ENCODE peak calls at places on chromosomes 4 and X, in ten cellular contexts. V is fibroblast of mammary gland; I is cardiac muscle cell; U is right atrium auricular region; W is kidney epithelial cell; D is CD8-positive, alpha-beta T cell; E is HCT116; C is stomach; Y is colonic mucosa; M is coronary artery. A is an unnamed sample.

GRCh38 chr4:80171251-80171650 is 26.1 kb upstream of the PRDM8 start:
- DNase-seq in V (peak), I (peak), U (no peak), W (no peak), D (no peak), E (no peak), C (no peak), Y (no peak), M (no peak), A (no peak)

GRCh38 chr4:183906736-183907651 is 1.9 kb downstream of the STOX2 start:
- DNase-seq in V (no peak), I (peak), U (no peak), W (no peak), D (no peak), E (no peak), C (no peak), Y (no peak), M (no peak), A (no peak)

GRCh38 chr4:132071815-132072214 is 1077.3 kb upstream of the PCDH10 start:
- DNase-seq in V (peak), I (peak), U (no peak), W (no peak), D (no peak), E (no peak), C (no peak), Y (no peak), M (no peak), A (no peak)

GRCh38 chr4:113365377-113365776 is 315.9 kb downstream of the ANK2 start:
- DNase-seq in V (no peak), I (no peak), U (no peak), W (no peak), D (no peak), E (no peak), C (no peak), Y (no peak), M (no peak), A (no peak)

GRCh38 chrX:151825927-151826471 is 86.7 kb upstream of the MAGEA4 start:
- DNase-seq in V (peak), I (peak), U (peak), W (peak), D (no peak), E (no peak), C (no peak), Y (no peak), M (no peak), A (peak)

GRCh38 chr4:108693819-108694218 is 43.4 kb downstream of the OSTC start:
- DNase-seq in V (peak), I (peak), U (no peak), W (no peak), D (no peak), E (no peak), C (no peak), Y (no peak), M (no peak), A (no peak)

GRCh38 chr4:36399762-36400353 is 118.4 kb downstream of the DTHD1 start:
- DNase-seq in V (peak), I (peak), U (no peak), W (no peak), D (peak), E (no peak), C (no peak), Y (peak), M (no peak), A (peak)

GRCh38 chrX:143472334-143472938 is 44.8 kb downstream of the SPANXN3 start:
- DNase-seq in V (no peak), I (no peak), U (no peak), W (peak), D (no peak), E (no peak), C (no peak), Y (no peak), M (no peak), A (no peak)

GRCh38 chrX:133645977-133646750 is 230.9 kb upstream of the GPC4 start:
- DNase-seq in V (peak), I (peak), U (no peak), W (no peak), D (no peak), E (no peak), C (no peak), Y (no peak), M (no peak), A (no peak)

GRCh38 chrX:97522307-97522706 is 638.6 kb downstream of the RPA4 start:
- DNase-seq in V (no peak), I (no peak), U (no peak), W (no peak), D (no peak), E (no peak), C (no peak), Y (no peak), M (no peak), A (no peak)

GRCh38 chrX:54494970-54495813 is 842 bp downstream of the FGD1 start:
- DNase-seq in V (peak), I (peak), U (no peak), W (no peak), D (no peak), E (no peak), C (peak), Y (no peak), M (no peak), A (no peak)

GRCh38 chr4:10023050-10023419 is 1.7 kb upstream of the SLC2A9 start:
- DNase-seq in V (no peak), I (no peak), U (no peak), W (no peak), D (no peak), E (no peak), C (no peak), Y (no peak), M (no peak), A (no peak)
- H3K4me3 ChIP-seq in V (no peak), I (no peak), U (no peak), W (no peak), D (no peak), E (no peak), C (no peak), Y (no peak), M (no peak), A (no peak)

GRCh38 chr4:142671516-142671915 is 174.6 kb downstream of the INPP4B start:
- DNase-seq in V (no peak), I (peak), U (no peak), W (no peak), D (no peak), E (no peak), C (no peak), Y (no peak), M (no peak), A (no peak)
- TF ChIP-seq CTCF in V (peak), I (peak), U (no peak), W (no peak), D (no peak), E (peak), C (no peak), Y (no peak), M (no peak), A (no peak)

GRCh38 chr4:99863804-99864203 is 30.4 kb downstream of the LAMTOR3 start:
- DNase-seq in V (peak), I (peak), U (no peak), W (no peak), D (no peak), E (no peak), C (no peak), Y (no peak), M (no peak), A (no peak)

GRCh38 chr4:99868126-99868596 is 26.1 kb downstream of the LAMTOR3 start:
- DNase-seq in V (peak), I (peak), U (no peak), W (peak), D (no peak), E (no peak), C (no peak), Y (no peak), M (no peak), A (peak)
- H3K4me3 ChIP-seq in V (no peak), I (no peak), U (no peak), W (no peak), D (no peak), E (no peak), C (no peak), Y (no peak), M (no peak), A (no peak)

DNA sequence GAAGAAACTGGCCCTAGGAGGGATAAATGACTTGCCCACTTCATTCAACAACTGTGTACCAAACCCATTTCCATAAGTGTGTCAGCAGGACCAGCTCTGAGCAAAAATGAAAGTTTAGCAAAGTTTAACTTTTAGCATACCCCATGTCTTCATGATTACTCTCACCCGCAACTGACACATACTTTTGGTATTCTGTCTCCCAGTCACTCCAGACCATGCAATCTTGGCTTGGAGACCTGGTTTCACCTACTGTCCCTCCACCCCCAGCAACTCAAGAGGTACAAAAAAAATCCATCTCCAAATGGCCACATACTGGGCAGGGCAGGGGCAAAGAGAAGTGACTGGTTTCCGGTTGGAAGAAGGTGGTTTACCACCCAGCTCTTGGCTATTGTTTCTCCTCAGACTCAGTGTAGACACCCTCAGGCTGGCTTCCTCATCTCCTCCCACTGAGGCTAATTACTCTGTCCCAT is 79.8 kb downstream of the RLIM start:
- DNase-seq in V (peak), I (peak), U (no peak), W (no peak), D (no peak), E (no peak), C (no peak), Y (no peak), M (no peak), A (no peak)
- TF ChIP-seq CTCF in V (no peak), I (no peak), U (no peak), W (no peak), D (no peak), E (no peak), C (no peak), Y (no peak), M (no peak), A (no peak)

GRCh38 chrX:129678176-129678880 is 23.6 kb upstream of the APLN start:
- DNase-seq in V (no peak), I (no peak), U (no peak), W (no peak), D (peak), E (no peak), C (peak), Y (peak), M (peak), A (no peak)
- H3K4me3 ChIP-seq in V (peak), I (no peak), U (peak), W (peak), D (peak), E (no peak), C (peak), Y (peak), M (peak), A (no peak)

DNA sequence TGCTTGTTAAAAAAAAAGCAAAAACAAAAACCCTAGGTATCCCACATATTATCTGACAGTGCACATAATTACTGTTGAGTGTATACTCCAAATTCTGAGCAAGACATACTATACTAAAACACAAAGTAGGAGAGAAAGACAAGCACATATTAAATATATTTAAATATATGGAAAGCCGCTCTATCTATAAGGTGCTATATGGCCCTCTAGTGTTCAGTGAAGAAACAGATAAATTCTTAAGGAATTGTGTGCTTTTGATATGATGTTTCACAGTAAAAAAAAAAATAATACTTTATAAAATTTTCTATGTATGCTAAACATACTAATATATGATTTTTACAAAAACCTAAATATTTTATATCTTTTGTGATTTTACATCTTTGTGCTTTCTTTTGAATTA is 137.8 kb downstream of the FBXW7 start:
- DNase-seq in V (peak), I (peak), U (no peak), W (no peak), D (no peak), E (no peak), C (no peak), Y (no peak), M (no peak), A (no peak)
- TF ChIP-seq CTCF in V (peak), I (peak), U (no peak), W (peak), D (peak), E (peak), C (no peak), Y (peak), M (no peak), A (peak)

DNA sequence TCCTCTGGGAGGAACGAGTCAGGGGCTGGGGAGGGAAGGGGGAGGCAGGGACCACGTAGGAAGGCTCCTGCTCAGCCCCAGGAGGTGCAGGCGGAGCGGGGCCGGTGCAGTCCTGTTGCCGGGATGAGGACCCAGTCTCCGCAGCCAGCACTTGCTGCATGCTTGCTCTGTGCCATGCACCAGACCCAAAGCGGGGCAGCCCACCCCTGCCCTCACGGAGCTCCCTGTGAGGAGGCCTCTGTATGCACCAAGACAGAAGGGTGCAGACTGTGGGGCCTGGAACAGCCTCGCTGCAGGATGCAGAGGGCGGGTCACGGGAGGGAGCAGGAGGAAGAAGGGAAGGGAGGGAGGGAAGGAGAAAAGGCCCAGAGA is 61.9 kb downstream of the ABLIM2 start:
- DNase-seq in V (no peak), I (no peak), U (no peak), W (no peak), D (no peak), E (no peak), C (no peak), Y (no peak), M (no peak), A (no peak)
- H3K4me3 ChIP-seq in V (no peak), I (no peak), U (no peak), W (no peak), D (no peak), E (no peak), C (no peak), Y (no peak), M (no peak), A (no peak)

GRCh38 chr4:67765928-67766327 is 11.7 kb upstream of the GNRHR start:
- DNase-seq in V (peak), I (no peak), U (no peak), W (no peak), D (no peak), E (no peak), C (no peak), Y (no peak), M (no peak), A (no peak)

GRCh38 chr4:67765401-67765800 is 11.2 kb upstream of the GNRHR start:
- DNase-seq in V (peak), I (no peak), U (no peak), W (no peak), D (no peak), E (no peak), C (no peak), Y (no peak), M (no peak), A (no peak)

DNA sequence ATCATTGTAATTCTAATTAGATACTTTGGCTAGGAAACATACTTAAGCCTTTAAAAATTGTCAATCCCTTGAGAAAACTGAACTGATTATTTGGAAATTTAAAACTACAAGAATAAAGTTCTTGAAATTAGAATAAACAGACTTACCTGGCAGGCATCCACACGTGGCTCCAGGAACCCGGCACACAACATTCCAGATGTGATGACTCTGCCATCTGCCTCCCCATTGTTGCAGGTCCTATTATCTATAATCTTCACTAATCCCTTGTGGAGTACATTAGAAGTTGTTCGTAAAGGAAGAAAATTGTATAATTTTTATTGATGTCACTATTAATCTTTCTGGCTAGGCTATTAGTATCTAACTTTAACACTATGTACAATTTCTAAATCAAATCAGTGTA is 16.2 kb upstream of the GNRHR start:
- DNase-seq in V (no peak), I (no peak), U (no peak), W (no peak), D (no peak), E (no peak), C (no peak), Y (no peak), M (no peak), A (peak)
- TF ChIP-seq CTCF in V (no peak), I (no peak), U (no peak), W (no peak), D (no peak), E (no peak), C (no peak), Y (no peak), M (no peak), A (no peak)

A was measured in LNCaP clone FGC.